ENCODE peak calls at places on chromosomes 2 and 18, in six cellular contexts. One of them, this sample, is unnamed.
A peak's percentile ranks its signal among the peaks of the same experiment; 100 is the strongest.

GRCh38 chr2:169363570-169364150 is 1.3 kb upstream of the LRP2 start:
- DNase-seq in esophagus muscularis mucosa: no peak
- DNase-seq in heart right ventricle: no peak
- DNase-seq in IMR-90: no peak
- DNase-seq in adrenal gland: peak; percentile 9
- DNase-seq in body of pancreas: peak; percentile 33
- DNase-seq in this sample: peak; percentile 1

GRCh38 chr2:239292956-239293355 is 107.9 kb downstream of the HDAC4 start:
- DNase-seq in esophagus muscularis mucosa: no peak
- DNase-seq in heart right ventricle: no peak
- DNase-seq in IMR-90: no peak
- DNase-seq in adrenal gland: no peak
- DNase-seq in body of pancreas: peak; percentile 4
- DNase-seq in this sample: no peak

GRCh38 chr2:196924051-196924450 is 2.5 kb downstream of the PGAP1 start:
- DNase-seq in esophagus muscularis mucosa: no peak
- DNase-seq in heart right ventricle: no peak
- DNase-seq in IMR-90: no peak
- DNase-seq in adrenal gland: no peak
- DNase-seq in body of pancreas: no peak
- DNase-seq in this sample: no peak

GRCh38 chr18:48866028-48866733 is 84.6 kb downstream of the SMAD7 start:
- DNase-seq in esophagus muscularis mucosa: no peak
- DNase-seq in heart right ventricle: peak; percentile 58
- DNase-seq in IMR-90: peak; percentile 85
- DNase-seq in adrenal gland: peak; percentile 80
- DNase-seq in body of pancreas: peak; percentile 90
- DNase-seq in this sample: no peak

GRCh38 chr2:186229265-186229664 is 256.8 kb upstream of the ZC3H15 start:
- DNase-seq in esophagus muscularis mucosa: no peak
- DNase-seq in heart right ventricle: no peak
- DNase-seq in IMR-90: no peak
- DNase-seq in adrenal gland: no peak
- DNase-seq in body of pancreas: no peak
- DNase-seq in this sample: no peak

GRCh38 chr18:48348739-48349138 is 60.4 kb downstream of the ZBTB7C start:
- DNase-seq in esophagus muscularis mucosa: no peak
- DNase-seq in heart right ventricle: no peak
- DNase-seq in IMR-90: no peak
- DNase-seq in adrenal gland: peak; percentile 20
- DNase-seq in body of pancreas: no peak
- DNase-seq in this sample: no peak

GRCh38 chr2:157254041-157254440 is 3.5 kb upstream of the GALNT5 start:
- DNase-seq in esophagus muscularis mucosa: no peak
- DNase-seq in heart right ventricle: no peak
- DNase-seq in IMR-90: peak; percentile 64
- DNase-seq in adrenal gland: no peak
- DNase-seq in body of pancreas: no peak
- DNase-seq in this sample: peak; percentile 53

GRCh38 chr2:26621469-26622199 is 19.5 kb downstream of the CIB4 start:
- DNase-seq in esophagus muscularis mucosa: no peak
- DNase-seq in heart right ventricle: no peak
- DNase-seq in IMR-90: peak; percentile 22
- DNase-seq in adrenal gland: no peak
- DNase-seq in body of pancreas: no peak
- DNase-seq in this sample: no peak

GRCh38 chr2:140808816-140809215 is 1322.0 kb downstream of the LRP1B start:
- DNase-seq in esophagus muscularis mucosa: no peak
- DNase-seq in heart right ventricle: no peak
- DNase-seq in IMR-90: no peak
- DNase-seq in adrenal gland: no peak
- DNase-seq in body of pancreas: no peak
- DNase-seq in this sample: no peak

GRCh38 chr2:42964444-42965081 is 172.2 kb upstream of the HAAO start:
- DNase-seq in esophagus muscularis mucosa: no peak
- DNase-seq in heart right ventricle: peak; percentile 77
- DNase-seq in IMR-90: peak; percentile 98
- DNase-seq in adrenal gland: peak; percentile 35
- DNase-seq in body of pancreas: peak; percentile 48
- DNase-seq in this sample: peak; percentile 85

GRCh38 chr2:66576381-66577330 is 141.7 kb downstream of the MEIS1 start:
- DNase-seq in esophagus muscularis mucosa: no peak
- DNase-seq in heart right ventricle: peak; percentile 13
- DNase-seq in IMR-90: peak; percentile 79
- DNase-seq in adrenal gland: peak; percentile 59
- DNase-seq in body of pancreas: peak; percentile 74
- DNase-seq in this sample: peak; percentile 28

GRCh38 chr2:137969418-137969765 is 5.1 kb downstream of the HNMT start:
- DNase-seq in esophagus muscularis mucosa: no peak
- DNase-seq in heart right ventricle: no peak
- DNase-seq in IMR-90: peak; percentile 95
- DNase-seq in adrenal gland: peak; percentile 52
- DNase-seq in body of pancreas: peak; percentile 33
- DNase-seq in this sample: peak; percentile 88

GRCh38 chr2:111657351-111657975 is 226.5 kb downstream of the ANAPC1 start:
- DNase-seq in esophagus muscularis mucosa: peak; percentile 53
- DNase-seq in heart right ventricle: no peak
- DNase-seq in IMR-90: no peak
- DNase-seq in adrenal gland: no peak
- DNase-seq in body of pancreas: no peak
- DNase-seq in this sample: no peak

GRCh38 chr2:103445356-103445755 is 683.5 kb downstream of the TMEM182 start:
- DNase-seq in esophagus muscularis mucosa: no peak
- DNase-seq in heart right ventricle: no peak
- DNase-seq in IMR-90: no peak
- DNase-seq in adrenal gland: no peak
- DNase-seq in body of pancreas: no peak
- DNase-seq in this sample: no peak

GRCh38 chr18:26301681-26302080 is 75.4 kb downstream of the TAF4B start:
- DNase-seq in esophagus muscularis mucosa: no peak
- DNase-seq in heart right ventricle: no peak
- DNase-seq in IMR-90: no peak
- DNase-seq in adrenal gland: no peak
- DNase-seq in body of pancreas: no peak
- DNase-seq in this sample: peak; percentile 74

DNA sequence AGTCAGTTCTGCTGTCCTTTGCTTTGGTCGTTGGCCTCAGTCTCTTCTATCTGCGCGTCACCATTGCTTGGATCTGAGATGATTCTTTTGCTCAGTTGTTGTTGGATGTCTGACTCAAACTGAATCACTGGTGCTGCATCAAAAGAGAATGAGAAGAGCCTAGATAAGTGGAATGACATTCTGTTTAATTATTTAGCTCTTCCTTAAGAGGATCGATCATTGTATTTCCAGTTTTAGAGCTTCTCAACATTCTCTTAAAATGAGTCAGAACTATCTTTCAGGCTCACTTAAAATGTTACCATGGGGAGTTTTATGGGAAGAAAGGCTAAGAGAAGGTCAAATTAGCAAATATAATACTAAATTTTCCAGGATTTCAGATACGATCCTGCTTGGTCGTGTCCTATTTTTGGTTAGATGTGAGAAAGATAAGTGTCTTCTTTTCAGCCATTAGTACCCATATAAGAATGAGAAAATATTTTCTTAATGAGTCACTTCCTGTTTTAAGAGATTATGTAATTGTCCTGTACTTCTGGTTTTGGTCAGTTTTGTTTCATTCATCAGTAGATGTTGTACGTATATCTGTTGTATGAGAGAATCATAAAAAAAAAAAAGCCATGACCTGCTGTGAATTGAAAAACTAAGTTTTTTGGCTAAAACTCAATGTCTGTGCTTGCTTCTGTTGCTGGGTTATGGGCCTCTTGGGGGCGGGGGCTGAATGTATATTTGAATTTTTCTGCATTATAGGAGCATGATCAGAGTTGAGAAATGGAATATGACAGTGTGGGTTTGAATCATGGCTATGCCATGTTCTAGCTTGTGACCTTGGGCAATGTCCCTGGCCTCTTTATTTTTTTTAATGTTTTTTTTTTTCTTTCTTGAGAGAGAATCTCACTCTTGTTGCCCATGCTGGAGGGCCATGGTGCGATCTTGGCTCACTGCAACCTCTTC is 31.5 kb upstream of the CASP10 start:
- DNase-seq in esophagus muscularis mucosa: no peak
- DNase-seq in heart right ventricle: no peak
- DNase-seq in IMR-90: peak; percentile 93
- DNase-seq in adrenal gland: peak; percentile 62
- DNase-seq in body of pancreas: no peak
- DNase-seq in this sample: peak; percentile 88
- H3K27ac ChIP-seq in esophagus muscularis mucosa: peak overlapping the region; percentile 79
- H3K27ac ChIP-seq in heart right ventricle: peak overlapping the region; percentile 82
- H3K27ac ChIP-seq in IMR-90: peak overlapping the region; percentile 87
- H3K27ac ChIP-seq in adrenal gland: peak overlapping the region; percentile 17
- H3K27ac ChIP-seq in body of pancreas: peak overlapping the region; percentile 3
- H3K27ac ChIP-seq in this sample: peak overlapping the region; percentile 100

GRCh38 chr2:31239842-31240198 is 5.9 kb downstream of the EHD3 start:
- DNase-seq in esophagus muscularis mucosa: no peak
- DNase-seq in heart right ventricle: peak; percentile 62
- DNase-seq in IMR-90: peak; percentile 42
- DNase-seq in adrenal gland: peak; percentile 29
- DNase-seq in body of pancreas: no peak
- DNase-seq in this sample: no peak

GRCh38 chr2:31240406-31241365 is 6.7 kb downstream of the EHD3 start:
- DNase-seq in esophagus muscularis mucosa: no peak
- DNase-seq in heart right ventricle: no peak
- DNase-seq in IMR-90: no peak
- DNase-seq in adrenal gland: no peak
- DNase-seq in body of pancreas: no peak
- DNase-seq in this sample: no peak

GRCh38 chr2:31237348-31238017 is 3.5 kb downstream of the EHD3 start:
- DNase-seq in esophagus muscularis mucosa: no peak
- DNase-seq in heart right ventricle: no peak
- DNase-seq in IMR-90: no peak
- DNase-seq in adrenal gland: no peak
- DNase-seq in body of pancreas: no peak
- DNase-seq in this sample: no peak

GRCh38 chr2:31238126-31238905 is 4.4 kb downstream of the EHD3 start:
- DNase-seq in esophagus muscularis mucosa: no peak
- DNase-seq in heart right ventricle: no peak
- DNase-seq in IMR-90: no peak
- DNase-seq in adrenal gland: no peak
- DNase-seq in body of pancreas: no peak
- DNase-seq in this sample: no peak

GRCh38 chr2:31238906-31239841 is 5.2 kb downstream of the EHD3 start:
- DNase-seq in esophagus muscularis mucosa: no peak
- DNase-seq in heart right ventricle: no peak
- DNase-seq in IMR-90: no peak
- DNase-seq in adrenal gland: peak; percentile 29
- DNase-seq in body of pancreas: no peak
- DNase-seq in this sample: no peak
- H3K4me3 ChIP-seq in esophagus muscularis mucosa: peak overlapping the region; percentile 3
- H3K4me3 ChIP-seq in heart right ventricle: no peak overlapping the region
- H3K4me3 ChIP-seq in IMR-90: no peak overlapping the region
- H3K4me3 ChIP-seq in adrenal gland: no peak overlapping the region
- H3K4me3 ChIP-seq in body of pancreas: no peak overlapping the region
- H3K4me3 ChIP-seq in this sample: no peak overlapping the region

DNA sequence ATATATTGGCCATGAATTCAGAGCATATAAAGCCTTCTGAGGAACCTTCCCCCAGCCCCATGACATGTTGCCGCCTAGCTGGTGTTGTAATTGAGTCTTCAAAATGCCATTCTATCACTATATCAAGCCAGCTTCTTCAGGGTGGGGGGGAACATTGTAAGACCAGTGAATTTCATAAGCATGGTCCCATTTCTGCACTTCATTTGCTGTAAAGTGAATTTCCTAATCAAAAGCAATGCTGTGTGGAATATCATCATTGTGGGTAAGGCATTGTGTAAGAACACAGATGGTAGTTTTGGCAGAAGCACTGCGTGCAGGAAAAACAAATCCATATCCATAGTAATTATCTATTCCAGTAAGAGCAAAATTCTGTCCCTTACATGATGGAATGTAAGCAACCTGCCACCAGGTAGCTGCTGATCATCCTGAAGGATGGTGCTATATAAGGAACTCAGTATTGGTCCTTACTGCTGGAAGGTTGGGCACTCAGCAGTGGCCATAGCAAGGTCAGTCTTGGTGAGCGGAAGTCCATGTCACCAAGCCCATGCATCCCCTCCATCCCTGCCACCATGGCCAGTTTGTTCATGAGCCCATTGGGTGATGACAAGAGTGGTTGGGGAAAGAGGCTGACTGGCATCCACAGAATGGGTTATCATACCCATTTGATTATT is 159.4 kb downstream of the COPS8 start:
- DNase-seq in esophagus muscularis mucosa: peak; percentile 79
- DNase-seq in heart right ventricle: no peak
- DNase-seq in IMR-90: peak; percentile 90
- DNase-seq in adrenal gland: no peak
- DNase-seq in body of pancreas: no peak
- DNase-seq in this sample: no peak
- H3K27ac ChIP-seq in esophagus muscularis mucosa: no peak overlapping the region
- H3K27ac ChIP-seq in heart right ventricle: no peak overlapping the region
- H3K27ac ChIP-seq in IMR-90: peak overlapping the region; percentile 71
- H3K27ac ChIP-seq in adrenal gland: no peak overlapping the region
- H3K27ac ChIP-seq in body of pancreas: no peak overlapping the region
- H3K27ac ChIP-seq in this sample: no peak overlapping the region

DNA sequence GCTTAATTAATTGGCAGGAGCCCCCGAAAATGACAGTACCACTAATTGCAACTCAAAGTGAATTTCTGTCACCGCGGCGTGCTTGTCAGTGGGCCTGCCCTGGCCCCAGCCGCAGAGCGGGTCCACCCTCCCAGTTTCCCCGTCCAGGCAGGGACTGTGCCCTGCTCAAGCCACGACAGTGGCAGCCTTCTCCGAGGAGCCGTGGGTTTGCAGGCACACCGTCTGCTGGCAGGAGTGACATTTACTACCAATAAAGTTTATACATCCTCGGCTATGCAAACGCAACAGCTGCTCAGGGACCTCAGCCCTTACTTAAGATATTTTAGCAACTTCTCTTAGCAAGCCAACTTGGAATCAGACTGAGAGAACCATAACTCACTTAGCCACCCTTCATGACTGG is 112.7 kb downstream of the GBX2 start:
- DNase-seq in esophagus muscularis mucosa: no peak
- DNase-seq in heart right ventricle: no peak
- DNase-seq in IMR-90: no peak
- DNase-seq in adrenal gland: no peak
- DNase-seq in body of pancreas: no peak
- DNase-seq in this sample: no peak
- H3K4me3 ChIP-seq in esophagus muscularis mucosa: no peak overlapping the region
- H3K4me3 ChIP-seq in heart right ventricle: no peak overlapping the region
- H3K4me3 ChIP-seq in IMR-90: no peak overlapping the region
- H3K4me3 ChIP-seq in adrenal gland: no peak overlapping the region
- H3K4me3 ChIP-seq in body of pancreas: no peak overlapping the region
- H3K4me3 ChIP-seq in this sample: no peak overlapping the region

GRCh38 chr2:33168973-33169372 is 222.2 kb downstream of the LTBP1 start:
- DNase-seq in esophagus muscularis mucosa: no peak
- DNase-seq in heart right ventricle: no peak
- DNase-seq in IMR-90: no peak
- DNase-seq in adrenal gland: no peak
- DNase-seq in body of pancreas: no peak
- DNase-seq in this sample: no peak
- H3K27ac ChIP-seq in esophagus muscularis mucosa: no peak overlapping the region
- H3K27ac ChIP-seq in heart right ventricle: no peak overlapping the region
- H3K27ac ChIP-seq in IMR-90: no peak overlapping the region
- H3K27ac ChIP-seq in adrenal gland: no peak overlapping the region
- H3K27ac ChIP-seq in body of pancreas: no peak overlapping the region
- H3K27ac ChIP-seq in this sample: no peak overlapping the region

GRCh38 chr2:232203936-232204335 is 174.6 kb upstream of the ALPP start:
- DNase-seq in esophagus muscularis mucosa: no peak
- DNase-seq in heart right ventricle: no peak
- DNase-seq in IMR-90: no peak
- DNase-seq in adrenal gland: no peak
- DNase-seq in body of pancreas: no peak
- DNase-seq in this sample: peak; percentile 5
- H3K4me3 ChIP-seq in esophagus muscularis mucosa: no peak overlapping the region
- H3K4me3 ChIP-seq in heart right ventricle: no peak overlapping the region
- H3K4me3 ChIP-seq in IMR-90: no peak overlapping the region
- H3K4me3 ChIP-seq in adrenal gland: no peak overlapping the region
- H3K4me3 ChIP-seq in body of pancreas: no peak overlapping the region
- H3K4me3 ChIP-seq in this sample: no peak overlapping the region

This sample was measured in mammary epithelial cell.